ENCODE peak calls at places on chromosomes 1 and 21, in six cellular contexts. P is CD4-positive, CD25-positive, alpha-beta regulatory T cell; G is OCI-LY7; E is sigmoid colon; I is astrocyte; U is CD8-positive, alpha-beta memory T cell. J is an unnamed sample.
A peak's percentile ranks its signal among the peaks of the same experiment; 100 is the strongest.

GRCh38 chr1:1060281-1061000 is 13.7 kb downstream of the RNF223 start:
- DNase-seq in U (no peak), I (no peak), G (no peak), P (no peak), E (no peak), J (no peak)

GRCh38 chr1:190159146-190159545 is 318.5 kb downstream of the BRINP3 start:
- DNase-seq in G (no peak), I (no peak), E (no peak), P (no peak), U (no peak), J (no peak)

GRCh38 chr1:34777519-34778321 is 3.3 kb upstream of the GJB3 start:
- DNase-seq in G (no peak), U (no peak), E (peak; percentile 28), P (no peak), I (no peak), J (no peak)

GRCh38 chr1:50416553-50417453 is 6.4 kb downstream of the DMRTA2 start:
- DNase-seq in I (no peak), G (no peak), P (no peak), E (no peak), U (no peak), J (no peak)

GRCh38 chr1:154784924-154785531 is 85.1 kb downstream of the KCNN3 start:
- DNase-seq in I (no peak), E (peak; percentile 58), P (no peak), G (peak; percentile 54), U (peak; percentile 52), J (no peak)

GRCh38 chr1:93958351-93959101 is 49.3 kb upstream of the GCLM start:
- DNase-seq in E (no peak), P (no peak), I (no peak), G (no peak), U (no peak), J (no peak)

GRCh38 chr1:24107462-24108225 is 4.3 kb downstream of the MYOM3 start:
- DNase-seq in U (no peak), P (no peak), G (no peak), I (peak; percentile 70), E (no peak), J (no peak)

GRCh38 chr1:3625151-3625907 is 514 bp downstream of the TPRG1L start:
- DNase-seq in E (peak; percentile 75), U (no peak), G (no peak), P (no peak), I (peak; percentile 32), J (no peak)

GRCh38 chr1:42181687-42182086 is 17.1 kb upstream of the GUCA2A start:
- DNase-seq in E (no peak), P (no peak), G (no peak), U (no peak), I (no peak), J (no peak)

GRCh38 chr1:192810253-192810880 is 1.5 kb downstream of the RGS2 start:
- DNase-seq in I (peak; percentile 51), U (no peak), G (peak; percentile 79), E (peak; percentile 73), P (no peak), J (no peak)

GRCh38 chr1:103525114-103525606 is 339 bp upstream of the RNPC3 start:
- DNase-seq in P (no peak), U (no peak), G (peak; percentile 50), I (peak; percentile 24), E (no peak), J (peak; percentile 63)

GRCh38 chr1:78543941-78544630 is 53.3 kb downstream of the PTGFR start:
- DNase-seq in I (no peak), U (no peak), E (no peak), G (no peak), P (no peak), J (no peak)

GRCh38 chr1:39720094-39720999 is 18.3 kb upstream of the PPIE start:
- DNase-seq in P (no peak), E (no peak), I (peak; percentile 26), U (no peak), G (peak; percentile 76), J (no peak)

GRCh38 chr21:27085387-27085786 is 118.5 kb upstream of the ADAMTS5 start:
- DNase-seq in I (no peak), E (no peak), P (no peak), U (no peak), G (no peak), J (no peak)

GRCh38 chr1:54927475-54928240 is 40.7 kb upstream of the DHCR24 start:
- DNase-seq in P (no peak), U (no peak), E (no peak), G (no peak), I (peak; percentile 29), J (no peak)

GRCh38 chr21:43603641-43604504 is 55.4 kb downstream of the HSF2BP start:
- DNase-seq in G (no peak), P (no peak), U (no peak), E (no peak), I (peak; percentile 66), J (no peak)

GRCh38 chr1:160004427-160004826 is 27.4 kb downstream of the PIGM start:
- DNase-seq in G (no peak), U (no peak), E (no peak), I (no peak), P (no peak), J (no peak)

GRCh38 chr1:183970516-183971300 is 66.8 kb downstream of the COLGALT2 start:
- DNase-seq in I (no peak), U (no peak), E (no peak), P (no peak), G (no peak), J (no peak)

GRCh38 chr1:20962576-20963258 is 175.6 kb upstream of the HP1BP3 start:
- DNase-seq in G (no peak), I (no peak), U (no peak), E (no peak), P (no peak), J (no peak)

GRCh38 chr1:153968000-153968363 is 280 bp downstream of the CREB3L4 start:
- DNase-seq in E (no peak), G (no peak), I (no peak), P (no peak), U (no peak), J (no peak)

GRCh38 chr1:180911640-180912161 is 996 bp upstream of the KIAA1614 start:
- DNase-seq in U (no peak), G (no peak), I (no peak), P (no peak), E (peak; percentile 69), J (peak; percentile 62)

GRCh38 chr1:180908084-180908765 is 4.5 kb upstream of the KIAA1614 start:
- DNase-seq in U (no peak), G (no peak), E (no peak), P (no peak), I (no peak), J (no peak)

GRCh38 chr1:180909005-180909414 is 3.7 kb upstream of the KIAA1614 start:
- DNase-seq in U (no peak), G (no peak), P (no peak), I (no peak), E (no peak), J (no peak)

GRCh38 chr1:180907313-180908055 is 5.2 kb upstream of the KIAA1614 start:
- DNase-seq in P (no peak), G (no peak), E (no peak), I (no peak), U (no peak), J (no peak)

DNA sequence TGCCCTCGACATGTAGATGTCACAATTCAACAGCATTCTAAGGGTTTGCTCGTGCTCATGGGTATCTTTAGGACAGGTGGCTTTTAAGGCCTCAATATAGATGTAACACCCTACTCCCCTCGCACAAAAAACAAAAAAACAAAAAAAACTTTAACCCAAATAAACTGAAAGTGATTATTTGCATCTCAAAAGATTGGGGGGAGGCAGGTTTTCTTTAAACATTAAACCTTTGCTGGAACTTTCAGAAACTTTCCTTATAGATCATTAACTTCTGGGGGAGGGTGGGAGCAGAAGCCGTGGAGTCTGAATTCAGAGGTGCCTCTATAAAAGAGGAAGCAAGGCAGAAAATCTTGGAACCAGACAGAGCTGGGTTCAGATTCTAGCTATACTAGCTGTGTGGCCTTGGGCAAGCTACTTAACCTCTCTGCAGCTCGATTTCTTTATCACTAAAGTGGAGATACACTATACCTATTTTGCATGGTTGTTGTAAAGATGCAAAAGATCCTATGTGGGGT is 3.2 kb upstream of the KIAA1614 start:
- DNase-seq in I (no peak), P (no peak), E (no peak), G (no peak), U (no peak), J (no peak)
- H3K27ac ChIP-seq in I (no peak overlapping the region), P (no peak overlapping the region), E (no peak overlapping the region), G (no peak overlapping the region), U (no peak overlapping the region), J (no peak overlapping the region)

GRCh38 chr1:16213013-16213412 is 561 bp upstream of the ARHGEF19 start:
- DNase-seq in I (no peak), G (no peak), U (no peak), E (no peak), P (no peak), J (no peak)
- H3K4me3 ChIP-seq in I (no peak overlapping the region), G (no peak overlapping the region), U (no peak overlapping the region), E (no peak overlapping the region), P (no peak overlapping the region), J (no peak overlapping the region)

GRCh38 chr1:162502077-162502476 is 4.5 kb downstream of the UHMK1 start:
- DNase-seq in G (no peak), I (no peak), E (no peak), P (no peak), U (no peak), J (no peak)

GRCh38 chr1:162498442-162498785 is 796 bp downstream of the UHMK1 start:
- DNase-seq in I (peak; percentile 4), E (no peak), U (no peak), G (peak; percentile 42), P (no peak), J (no peak)

GRCh38 chr1:162497104-162497722 is 405 bp upstream of the UHMK1 start:
- DNase-seq in U (no peak), E (no peak), I (no peak), G (no peak), P (no peak), J (no peak)

GRCh38 chr1:162500805-162501204 is 3.2 kb downstream of the UHMK1 start:
- DNase-seq in U (no peak), E (no peak), P (no peak), I (no peak), G (no peak), J (no peak)

GRCh38 chr1:162497723-162498441 is at the start of gene UHMK1:
- DNase-seq in P (peak; percentile 89), I (peak; percentile 83), E (peak; percentile 96), G (peak; percentile 95), U (peak; percentile 94), J (peak; percentile 97)
- H3K27ac ChIP-seq in P (peak within 1 kb of the TSS; percentile 90), I (peak within 1 kb of the TSS; percentile 87), E (peak within 1 kb of the TSS; percentile 85), G (peak within 1 kb of the TSS; percentile 93), U (peak within 1 kb of the TSS; percentile 93), J (peak within 1 kb of the TSS; percentile 96)

GRCh38 chr1:248824701-248825100 is 1.0 kb downstream of the SH3BP5L start:
- DNase-seq in P (no peak), E (no peak), G (no peak), I (no peak), U (peak; percentile 35), J (no peak)
- H3K4me3 ChIP-seq in P (peak overlapping the region; percentile 96), E (peak overlapping the region; percentile 60), G (peak overlapping the region; percentile 73), I (peak overlapping the region; percentile 82), U (peak overlapping the region; percentile 98), J (peak overlapping the region; percentile 80)

DNA sequence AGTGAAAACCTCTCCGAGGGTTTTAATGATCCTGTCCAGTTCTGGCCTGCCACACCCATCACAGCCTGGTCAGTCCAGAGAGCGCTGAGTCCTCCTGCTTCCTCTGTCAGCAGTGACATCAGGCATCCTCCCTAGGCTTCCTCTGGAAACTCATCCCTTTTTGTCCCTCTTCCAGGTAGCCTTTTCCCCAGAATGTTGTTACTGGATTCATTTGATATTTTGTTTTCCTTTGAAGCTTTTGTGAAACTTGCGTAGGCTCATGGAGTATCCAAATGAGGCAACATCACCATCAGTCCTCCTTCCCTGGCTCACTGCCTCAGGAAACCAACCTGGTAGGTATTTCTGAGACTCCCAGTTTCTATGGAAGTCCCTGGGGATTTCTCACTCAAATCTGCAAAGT is 27.0 kb upstream of the IGSF3 start:
- DNase-seq in I (no peak), U (no peak), E (no peak), P (no peak), G (no peak), J (no peak)
- H3K27ac ChIP-seq in I (no peak overlapping the region), U (no peak overlapping the region), E (no peak overlapping the region), P (no peak overlapping the region), G (no peak overlapping the region), J (no peak overlapping the region)